ENCODE peak calls at places on chromosomes 2 and 18, in four cellular contexts. One of them, this sample, is unnamed.
A peak's percentile ranks its signal among the peaks of the same experiment; 100 is the strongest.

GRCh38 chr2:155997538-155997937 is 335.0 kb downstream of the NR4A2 start:
- DNase-seq in anterior cingulate cortex: no peak
- DNase-seq in vagina: no peak
- DNase-seq in hippocampal formation: no peak
- DNase-seq in this sample: no peak

GRCh38 chr2:17427401-17427800 is 90.8 kb downstream of the RAD51AP2 start:
- DNase-seq in anterior cingulate cortex: no peak
- DNase-seq in vagina: no peak
- DNase-seq in hippocampal formation: no peak
- DNase-seq in this sample: no peak

GRCh38 chr2:32864761-32865160 is 82.0 kb upstream of the LTBP1 start:
- DNase-seq in anterior cingulate cortex: no peak
- DNase-seq in vagina: no peak
- DNase-seq in hippocampal formation: no peak
- DNase-seq in this sample: no peak

GRCh38 chr2:238285653-238286082 is 2.7 kb downstream of the PER2 start:
- DNase-seq in anterior cingulate cortex: peak; percentile 57
- DNase-seq in vagina: peak; percentile 98
- DNase-seq in hippocampal formation: peak; percentile 14
- DNase-seq in this sample: peak; percentile 34

GRCh38 chr2:230124235-230124634 is 55.5 kb upstream of the SLC16A14 start:
- DNase-seq in anterior cingulate cortex: no peak
- DNase-seq in vagina: no peak
- DNase-seq in hippocampal formation: no peak
- DNase-seq in this sample: no peak

GRCh38 chr2:98269830-98270229 is 76.4 kb upstream of the CNGA3 start:
- DNase-seq in anterior cingulate cortex: no peak
- DNase-seq in vagina: no peak
- DNase-seq in hippocampal formation: no peak
- DNase-seq in this sample: no peak

GRCh38 chr2:48771241-48772014 is 15.9 kb upstream of the LHCGR start:
- DNase-seq in anterior cingulate cortex: no peak
- DNase-seq in vagina: no peak
- DNase-seq in hippocampal formation: no peak
- DNase-seq in this sample: no peak

GRCh38 chr2:24886114-24886501 is 33.9 kb downstream of the ADCY3 start:
- DNase-seq in anterior cingulate cortex: no peak
- DNase-seq in vagina: no peak
- DNase-seq in hippocampal formation: no peak
- DNase-seq in this sample: no peak

GRCh38 chr18:46271488-46271887 is 167.3 kb downstream of the HAUS1 start:
- DNase-seq in anterior cingulate cortex: no peak
- DNase-seq in vagina: no peak
- DNase-seq in hippocampal formation: no peak
- DNase-seq in this sample: no peak

GRCh38 chr2:201357216-201357615 is at the start of gene FLACC1:
- DNase-seq in anterior cingulate cortex: no peak
- DNase-seq in vagina: no peak
- DNase-seq in hippocampal formation: no peak
- DNase-seq in this sample: no peak

GRCh38 chr2:222290691-222291484 is 7.9 kb downstream of the PAX3 start:
- DNase-seq in anterior cingulate cortex: no peak
- DNase-seq in vagina: no peak
- DNase-seq in hippocampal formation: no peak
- DNase-seq in this sample: no peak